ENCODE peak calls at places on chromosomes 3 and 15, in five cellular contexts. E is endothelial cell, P is endodermal cell, I is ascending aorta, N is GM13976. Z is an unnamed sample.

GRCh38 chr3:170132335-170132734 is 49.2 kb downstream of the PHC3 start:
- DNase-seq in E (no peak), I (no peak), N (no peak), P (no peak), Z (no peak)

GRCh38 chr3:101998256-101998926 is 149.1 kb downstream of the NFKBIZ start:
- DNase-seq in N (no peak), E (no peak), P (no peak), I (no peak), Z (peak; percentile 38)

GRCh38 chr3:160478338-160478737 is 28.8 kb upstream of the TRIM59 start:
- DNase-seq in P (no peak), I (no peak), E (no peak), N (no peak), Z (peak; percentile 48)

GRCh38 chr3:37944243-37944955 is 46.2 kb upstream of the VILL start:
- DNase-seq in N (no peak), I (no peak), E (no peak), P (no peak), Z (no peak)

GRCh38 chr3:139534992-139535879 is 4.3 kb downstream of the RBP1 start:
- DNase-seq in E (no peak), I (no peak), N (no peak), P (peak; percentile 78), Z (peak; percentile 91)

GRCh38 chr3:67090472-67090871 is 92.4 kb downstream of the KBTBD8 start:
- DNase-seq in E (no peak), N (no peak), P (no peak), I (no peak), Z (peak; percentile 50)

GRCh38 chr3:107699682-107700081 is 176.9 kb downstream of the BBX start:
- DNase-seq in N (no peak), P (no peak), E (no peak), I (no peak), Z (peak; percentile 37)

GRCh38 chr3:54874816-54875556 is 52.9 kb downstream of the LRTM1 start:
- DNase-seq in N (no peak), I (no peak), P (no peak), E (no peak), Z (no peak)

GRCh38 chr3:174229916-174230315 is 629.2 kb upstream of the NAALADL2 start:
- DNase-seq in N (no peak), E (no peak), I (no peak), P (no peak), Z (no peak)

GRCh38 chr3:41301548-41301947 is 102.2 kb downstream of the CTNNB1 start:
- DNase-seq in E (no peak), N (no peak), P (no peak), I (no peak), Z (no peak)

GRCh38 chr15:42315435-42316020 is 42.3 kb upstream of the TMEM87A start:
- DNase-seq in E (no peak), I (no peak), N (no peak), P (no peak), Z (no peak)

GRCh38 chr15:43514241-43515057 is 3.0 kb upstream of the MAP1A start:
- DNase-seq in I (no peak), P (peak; percentile 76), E (no peak), N (peak; percentile 51), Z (no peak)
- TF ChIP-seq CTCF in I (no peak), P (peak; percentile 81), E (peak; percentile 63), N (peak; percentile 27), Z (peak; percentile 76)

GRCh38 chr3:53675022-53675697 is 171.1 kb downstream of the CHDH start:
- DNase-seq in I (no peak), N (no peak), P (no peak), E (no peak), Z (no peak)

GRCh38 chr3:53674582-53674981 is 171.6 kb downstream of the CHDH start:
- DNase-seq in N (no peak), P (no peak), I (no peak), E (no peak), Z (no peak)

GRCh38 chr3:53680026-53680425 is 166.2 kb downstream of the CHDH start:
- DNase-seq in P (no peak), I (no peak), E (no peak), N (no peak), Z (peak; percentile 1)

GRCh38 chr3:53675942-53676341 is 170.3 kb downstream of the CHDH start:
- DNase-seq in P (no peak), E (no peak), I (no peak), N (no peak), Z (no peak)

GRCh38 chr3:53677406-53677805 is 168.8 kb downstream of the CHDH start:
- DNase-seq in N (no peak), I (no peak), E (no peak), P (no peak), Z (no peak)
- TF ChIP-seq CTCF in N (peak; percentile 20), I (no peak), E (peak; percentile 36), P (no peak), Z (no peak)

GRCh38 chr15:74889882-74890768 is at the start of gene MPI:
- DNase-seq in I (peak; percentile 47), P (peak; percentile 96), E (peak; percentile 88), N (peak; percentile 97), Z (peak; percentile 80)
- TF ChIP-seq CTCF in I (no peak), P (no peak), E (no peak), N (no peak), Z (no peak)

GRCh38 chr15:50777045-50777444 is 11.5 kb upstream of the SPPL2A start:
- DNase-seq in N (no peak), P (no peak), I (no peak), E (no peak), Z (no peak)
- TF ChIP-seq CTCF in N (no peak), P (peak; percentile 38), I (no peak), E (no peak), Z (no peak)

DNA sequence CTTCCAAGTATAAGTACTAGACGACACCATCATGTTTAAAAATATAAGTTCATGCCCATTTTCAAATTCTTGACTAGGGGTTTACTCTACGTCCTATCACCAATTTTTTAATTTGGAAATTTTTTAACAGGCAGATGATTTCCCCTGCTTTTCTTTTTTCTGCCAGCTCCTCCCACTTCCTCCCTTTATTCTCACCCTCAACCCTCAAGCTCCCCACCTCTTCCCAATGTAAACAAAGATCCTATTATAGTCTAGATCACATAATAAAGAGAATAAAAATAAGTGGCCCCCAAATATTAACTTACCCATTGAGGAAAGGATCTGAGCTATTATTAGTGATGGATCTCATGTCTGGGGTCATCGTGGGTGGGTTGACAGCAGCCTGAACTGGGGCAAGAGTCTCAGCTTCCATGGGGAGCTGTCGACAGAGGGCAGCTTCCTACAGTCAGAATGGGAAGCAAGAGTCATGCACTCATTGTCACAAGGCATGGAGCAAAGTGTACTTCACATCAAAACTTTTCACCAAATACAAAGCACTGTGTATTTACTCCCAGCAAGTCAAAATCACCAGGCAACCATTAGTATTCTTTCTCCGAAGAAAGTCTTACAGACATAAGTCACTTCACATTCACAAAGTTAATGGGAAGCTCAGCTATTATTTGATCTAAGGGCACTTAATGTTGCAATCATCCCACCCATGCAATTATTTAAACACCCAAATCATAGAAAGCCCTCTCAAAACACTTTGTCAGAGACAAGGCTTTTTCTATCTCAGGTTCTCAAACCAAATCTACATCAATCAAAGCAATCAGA is 53.2 kb downstream of the TM4SF4 start:
- DNase-seq in E (peak; percentile 31), P (no peak), I (no peak), N (no peak), Z (no peak)
- TF ChIP-seq CTCF in E (no peak), P (peak; percentile 53), I (no peak), N (no peak), Z (peak; percentile 23)

Z was measured in astrocyte of the spinal cord.